ENCODE peak calls at places on chromosome 16, in four cellular contexts. L is SK-N-SH, R is K562, F is GM12878. U is an unnamed sample.

GRCh38 chr16:78364501-78364900 is 265.0 kb downstream of the WWOX start:
- DNase-seq in F (no peak), R (no peak), L (peak), U (no peak)

GRCh38 chr16:50614956-50615727 is 66.0 kb downstream of the SNX20 start:
- DNase-seq in R (no peak), L (no peak), F (no peak), U (no peak)

GRCh38 chr16:74736531-74737157 is 36.0 kb upstream of the MLKL start:
- DNase-seq in L (peak), R (no peak), F (no peak), U (no peak)

GRCh38 chr16:4336701-4337539 is 14.2 kb downstream of the PAM16 start:
- DNase-seq in L (no peak), R (no peak), F (no peak), U (no peak)

GRCh38 chr16:22923491-22923890 is 109.5 kb downstream of the HS3ST2 start:
- DNase-seq in L (no peak), F (no peak), R (no peak), U (no peak)

GRCh38 chr16:57435838-57436237 is 11.3 kb downstream of the CIAPIN1 start:
- DNase-seq in F (no peak), L (no peak), R (no peak), U (no peak)

GRCh38 chr16:4410335-4411075 is 5.9 kb downstream of the CORO7 start:
- DNase-seq in L (peak), R (no peak), F (no peak), U (no peak)

GRCh38 chr16:13982446-13982845 is 62.5 kb downstream of the ERCC4 start:
- DNase-seq in F (no peak), R (no peak), L (no peak), U (no peak)

GRCh38 chr16:11585460-11586374 is 1.0 kb downstream of the LITAF start:
- DNase-seq in F (no peak), R (no peak), L (peak), U (peak)

GRCh38 chr16:11914210-11914758 is 1.5 kb downstream of the GSPT1 start:
- DNase-seq in L (no peak), R (no peak), F (no peak), U (no peak)

GRCh38 chr16:66156538-66156937 is 210.0 kb upstream of the CDH5 start:
- DNase-seq in R (no peak), L (no peak), F (no peak), U (no peak)

GRCh38 chr16:58654456-58655214 is 25.0 kb upstream of the CNOT1 start:
- DNase-seq in R (no peak), L (no peak), F (no peak), U (peak)

GRCh38 chr16:52069866-52070265 is 477.1 kb downstream of the TOX3 start:
- DNase-seq in F (no peak), R (no peak), L (peak), U (peak)

GRCh38 chr16:47983999-47984580 is 171.7 kb downstream of the ABCC12 start:
- DNase-seq in F (no peak), R (no peak), L (no peak), U (no peak)

DNA sequence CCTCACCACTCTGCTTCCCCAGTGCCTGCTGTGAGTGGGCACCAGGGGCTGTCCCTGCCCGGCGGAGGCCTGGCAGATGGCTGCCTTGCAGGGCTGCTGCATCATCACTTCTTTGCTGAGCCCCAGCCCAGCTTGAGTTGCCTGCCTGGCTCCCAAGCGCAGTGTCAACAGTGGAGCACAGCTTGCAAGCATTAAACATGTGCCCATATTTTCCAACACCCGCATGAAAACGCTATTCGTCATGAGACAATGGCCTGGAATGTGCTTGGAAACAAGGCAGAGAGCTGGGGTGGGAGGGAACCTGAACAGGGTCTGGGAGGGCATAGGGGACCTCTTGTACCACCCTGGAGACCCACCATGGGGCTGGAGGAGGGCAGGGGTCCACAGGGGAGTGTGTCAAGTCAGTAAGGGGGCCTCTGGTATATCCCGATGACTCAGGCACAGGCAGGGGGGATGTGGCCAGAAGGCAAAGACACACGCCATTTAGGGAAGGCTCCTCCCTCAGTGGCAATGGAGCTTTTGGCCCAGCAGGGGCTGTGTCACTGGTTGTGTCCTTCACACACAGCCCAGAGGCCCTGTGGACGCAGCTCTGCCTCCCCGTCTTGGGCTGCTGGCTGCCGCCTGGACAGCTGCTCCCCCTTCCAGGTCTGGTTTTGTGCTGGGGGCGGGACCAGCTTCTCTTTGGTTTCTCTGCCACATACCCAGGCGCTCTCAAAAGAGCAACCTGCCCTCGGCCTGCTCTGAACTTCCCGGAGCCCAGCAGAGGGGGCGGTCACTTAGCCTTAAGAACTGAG is 17.4 kb upstream of the MTSS2 start:
- DNase-seq in R (peak), F (no peak), L (peak), U (peak)
- TF ChIP-seq NFIC in R (no peak), F (no peak), L (peak), U (no peak)

DNA sequence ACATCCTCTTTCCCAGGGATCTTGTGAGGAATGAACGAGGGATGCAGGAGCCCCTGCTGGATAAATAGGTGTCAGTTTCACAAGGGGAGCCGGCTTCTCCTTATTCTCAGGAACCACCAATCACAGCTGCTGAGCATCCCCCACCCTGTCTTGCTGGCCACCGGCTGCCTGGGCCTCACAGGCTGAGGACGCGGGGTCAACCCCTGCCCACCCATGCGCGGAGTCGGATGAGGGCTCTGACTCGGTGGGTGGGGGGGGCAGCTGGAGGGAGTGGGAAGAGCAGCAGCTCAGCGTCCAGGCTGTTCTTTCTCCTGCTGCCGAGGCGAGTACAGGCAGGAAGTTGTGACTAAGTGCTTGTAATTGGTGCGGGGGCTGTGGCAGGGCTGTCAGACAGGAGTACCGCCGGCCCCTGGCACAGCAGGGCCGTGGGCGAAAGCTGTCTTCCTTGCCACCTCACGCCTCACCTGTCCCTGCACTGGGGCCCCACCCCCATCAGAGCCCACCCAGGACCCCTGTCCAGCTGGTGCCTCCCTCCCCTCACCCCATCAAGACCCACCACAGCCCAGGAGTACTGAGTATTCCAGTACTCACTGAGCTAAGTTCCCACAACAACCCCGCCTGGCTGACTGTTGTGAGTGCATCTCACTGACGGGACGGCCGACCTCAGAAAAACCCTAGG is 11.0 kb upstream of the DPEP1 start:
- DNase-seq in L (peak), R (peak), F (no peak), U (no peak)
- TF ChIP-seq NFIC in L (no peak), R (no peak), F (no peak), U (no peak)

GRCh38 chr16:3036726-3037315 is at the start of gene BICDL2:
- DNase-seq in R (no peak), L (no peak), F (no peak), U (no peak)
- TF ChIP-seq NFIC in R (no peak), L (no peak), F (no peak), U (no peak)

GRCh38 chr16:59913666-59914065 is 1179.5 kb upstream of the GOT2 start:
- DNase-seq in R (no peak), L (no peak), F (no peak), U (no peak)

GRCh38 chr16:59905131-59905530 is 1171.0 kb upstream of the GOT2 start:
- DNase-seq in L (no peak), F (no peak), R (no peak), U (no peak)

GRCh38 chr16:59907671-59908070 is 1173.6 kb upstream of the GOT2 start:
- DNase-seq in F (no peak), L (no peak), R (no peak), U (no peak)

GRCh38 chr16:59905628-59906027 is 1171.5 kb upstream of the GOT2 start:
- DNase-seq in R (no peak), F (no peak), L (no peak), U (no peak)

GRCh38 chr16:59909262-59909661 is 1175.1 kb upstream of the GOT2 start:
- DNase-seq in R (no peak), L (no peak), F (no peak), U (no peak)
- TF ChIP-seq NFIC in R (no peak), L (no peak), F (no peak), U (no peak)